ENCODE peak calls at places on chromosomes 1 and 21, in six cellular contexts. R is occipital lobe, I is H54, H is foreskin keratinocyte, M is NB4, Q is amygdala. K is an unnamed sample.

GRCh38 chr21:26845066-26845749 is at the start of gene ADAMTS1:
- DNase-seq in H (peak; percentile 73), M (no peak), Q (peak; percentile 86), R (peak; percentile 86), I (peak; percentile 53), K (peak; percentile 97)

GRCh38 chr1:95169544-95169943 is 52.4 kb downstream of the TLCD4 start:
- DNase-seq in Q (no peak), R (no peak), I (no peak), H (peak; percentile 85), M (no peak), K (no peak)

GRCh38 chr21:46498335-46499050 is 39.8 kb downstream of the DIP2A start:
- DNase-seq in I (peak; percentile 82), R (no peak), Q (no peak), M (no peak), H (peak; percentile 48), K (no peak)

GRCh38 chr1:108537976-108538375 is 21.9 kb upstream of the EEIG2 start:
- DNase-seq in R (no peak), H (no peak), I (no peak), Q (no peak), M (no peak), K (no peak)

GRCh38 chr1:115496904-115497527 is 144.8 kb upstream of the VANGL1 start:
- DNase-seq in I (peak; percentile 33), M (no peak), Q (no peak), H (peak; percentile 79), R (no peak), K (no peak)

GRCh38 chr1:246724725-246725095 is 501 bp downstream of the SCCPDH start:
- DNase-seq in H (peak; percentile 57), I (no peak), R (no peak), M (peak; percentile 70), Q (no peak), K (no peak)

GRCh38 chr21:24995206-24995605 is 612.1 kb downstream of the MRPL39 start:
- DNase-seq in M (no peak), R (no peak), Q (no peak), I (no peak), H (no peak), K (no peak)

GRCh38 chr1:234240680-234241079 is 132.6 kb upstream of the COA6 start:
- DNase-seq in I (no peak), H (peak; percentile 67), M (no peak), R (no peak), Q (no peak), K (no peak)

GRCh38 chr1:186164773-186165172 is 210.3 kb downstream of the TPR start:
- DNase-seq in M (no peak), H (peak; percentile 38), Q (no peak), R (no peak), I (no peak), K (no peak)

GRCh38 chr1:221105578-221105977 is 226.3 kb downstream of the HLX start:
- DNase-seq in Q (no peak), H (no peak), I (no peak), R (no peak), M (no peak), K (no peak)

GRCh38 chr1:106768501-106768900 is 288.0 kb upstream of the PRMT6 start:
- DNase-seq in M (no peak), H (peak; percentile 73), I (no peak), Q (no peak), R (no peak), K (no peak)

GRCh38 chr1:23980725-23981063 is 567 bp upstream of the SRSF10 start:
- DNase-seq in M (peak; percentile 88), I (peak; percentile 51), H (peak; percentile 77), R (no peak), Q (no peak), K (no peak)

GRCh38 chr1:10968411-10968826 is 44.0 kb upstream of the TARDBP start:
- DNase-seq in I (no peak), M (no peak), R (no peak), H (no peak), Q (no peak), K (no peak)

GRCh38 chr21:34546556-34546955 is 34.5 kb upstream of the KCNE1 start:
- DNase-seq in I (no peak), M (no peak), R (no peak), Q (no peak), H (no peak), K (no peak)

GRCh38 chr21:45573452-45574035 is 31.3 kb upstream of the SLC19A1 start:
- DNase-seq in R (no peak), M (no peak), H (no peak), Q (no peak), I (no peak), K (no peak)

GRCh38 chr21:40041446-40041845 is 174.2 kb downstream of the PCP4 start:
- DNase-seq in H (no peak), R (no peak), Q (no peak), M (no peak), I (no peak), K (no peak)

GRCh38 chr1:178740924-178741323 is 15.9 kb downstream of the RALGPS2 start:
- DNase-seq in H (no peak), Q (no peak), R (no peak), M (no peak), I (no peak), K (no peak)

GRCh38 chr1:63731117-63732043 is 42.4 kb upstream of the ROR1 start:
- DNase-seq in M (no peak), H (peak; percentile 97), Q (no peak), I (peak; percentile 47), R (no peak), K (peak; percentile 68)

K was measured in ascending aorta.